ENCODE peak calls at places on chromosome 4, in six cellular contexts. One of them, this sample, is unnamed. For H3K4me1, the result is how much of the 10 kb centered on the place peaks cover.

GRCh38 chr4:7070729-7071511 is 3.1 kb upstream of the GRPEL1 start:
- DNase-seq in pancreas: peak
- DNase-seq in IMR-90: peak
- DNase-seq in body of pancreas: peak
- DNase-seq in lower lobe of right lung: peak
- DNase-seq in vagina: no peak
- DNase-seq in this sample: peak

GRCh38 chr4:155759372-155760252 is 791 bp downstream of the GUCY1B1 start:
- DNase-seq in pancreas: peak
- DNase-seq in IMR-90: peak
- DNase-seq in body of pancreas: peak
- DNase-seq in lower lobe of right lung: peak
- DNase-seq in vagina: no peak
- DNase-seq in this sample: no peak

GRCh38 chr4:5592272-5592671 is 116.1 kb downstream of the EVC2 start:
- DNase-seq in pancreas: no peak
- DNase-seq in IMR-90: no peak
- DNase-seq in body of pancreas: no peak
- DNase-seq in lower lobe of right lung: no peak
- DNase-seq in vagina: no peak
- DNase-seq in this sample: no peak

GRCh38 chr4:187059895-187060294 is 336.2 kb upstream of the FAT1 start:
- DNase-seq in pancreas: no peak
- DNase-seq in IMR-90: no peak
- DNase-seq in body of pancreas: no peak
- DNase-seq in lower lobe of right lung: no peak
- DNase-seq in vagina: no peak
- DNase-seq in this sample: no peak

GRCh38 chr4:80577991-80578390 is 242.5 kb downstream of the CFAP299 start:
- DNase-seq in pancreas: no peak
- DNase-seq in IMR-90: no peak
- DNase-seq in body of pancreas: no peak
- DNase-seq in lower lobe of right lung: no peak
- DNase-seq in vagina: no peak
- DNase-seq in this sample: no peak

GRCh38 chr4:8238061-8238511 is 31.5 kb upstream of the HTRA3 start:
- DNase-seq in pancreas: no peak
- DNase-seq in IMR-90: no peak
- DNase-seq in body of pancreas: no peak
- DNase-seq in lower lobe of right lung: peak
- DNase-seq in vagina: no peak
- DNase-seq in this sample: no peak

GRCh38 chr4:141009931-141010330 is 123.3 kb downstream of the RNF150 start:
- DNase-seq in pancreas: no peak
- DNase-seq in IMR-90: no peak
- DNase-seq in body of pancreas: no peak
- DNase-seq in lower lobe of right lung: no peak
- DNase-seq in vagina: no peak
- DNase-seq in this sample: no peak

GRCh38 chr4:119310826-119311225 is 11.1 kb downstream of the FABP2 start:
- DNase-seq in pancreas: no peak
- DNase-seq in IMR-90: peak
- DNase-seq in body of pancreas: no peak
- DNase-seq in lower lobe of right lung: no peak
- DNase-seq in vagina: no peak
- DNase-seq in this sample: no peak

GRCh38 chr4:8840816-8841455 is 30.7 kb downstream of the HMX1 start:
- DNase-seq in pancreas: peak
- DNase-seq in IMR-90: no peak
- DNase-seq in body of pancreas: peak
- DNase-seq in lower lobe of right lung: peak
- DNase-seq in vagina: no peak
- DNase-seq in this sample: no peak

GRCh38 chr4:84792366-84793301 is 173.9 kb downstream of the WDFY3 start:
- DNase-seq in pancreas: no peak
- DNase-seq in IMR-90: peak
- DNase-seq in body of pancreas: no peak
- DNase-seq in lower lobe of right lung: no peak
- DNase-seq in vagina: no peak
- DNase-seq in this sample: no peak

GRCh38 chr4:150280081-150280950 is 202.1 kb downstream of the DCLK2 start:
- DNase-seq in pancreas: no peak
- DNase-seq in IMR-90: peak
- DNase-seq in body of pancreas: no peak
- DNase-seq in lower lobe of right lung: no peak
- DNase-seq in vagina: no peak
- DNase-seq in this sample: no peak

GRCh38 chr4:122814426-122814825 is 12.2 kb upstream of the FGF2 start:
- DNase-seq in pancreas: no peak
- DNase-seq in IMR-90: no peak
- DNase-seq in body of pancreas: no peak
- DNase-seq in lower lobe of right lung: no peak
- DNase-seq in vagina: no peak
- DNase-seq in this sample: no peak

GRCh38 chr4:95693594-95693993 is 144.8 kb upstream of the UNC5C start:
- DNase-seq in pancreas: no peak
- DNase-seq in IMR-90: peak
- DNase-seq in body of pancreas: no peak
- DNase-seq in lower lobe of right lung: no peak
- DNase-seq in vagina: no peak
- DNase-seq in this sample: no peak

GRCh38 chr4:76897522-76898384 is at the start of gene SOWAHB:
- DNase-seq in pancreas: peak
- DNase-seq in IMR-90: no peak
- DNase-seq in body of pancreas: peak
- DNase-seq in lower lobe of right lung: peak
- DNase-seq in vagina: no peak
- DNase-seq in this sample: peak

GRCh38 chr4:155738548-155738947 is 20.3 kb upstream of the GUCY1B1 start:
- DNase-seq in pancreas: no peak
- DNase-seq in IMR-90: peak
- DNase-seq in body of pancreas: no peak
- DNase-seq in lower lobe of right lung: no peak
- DNase-seq in vagina: no peak
- DNase-seq in this sample: no peak

GRCh38 chr4:152235718-152236117 is 300.2 kb downstream of the FBXW7 start:
- DNase-seq in pancreas: no peak
- DNase-seq in IMR-90: no peak
- DNase-seq in body of pancreas: no peak
- DNase-seq in lower lobe of right lung: no peak
- DNase-seq in vagina: no peak
- DNase-seq in this sample: no peak

GRCh38 chr4:76989391-76990061 is 40.0 kb downstream of the SEPTIN11 start:
- DNase-seq in pancreas: no peak
- DNase-seq in IMR-90: no peak
- DNase-seq in body of pancreas: no peak
- DNase-seq in lower lobe of right lung: no peak
- DNase-seq in vagina: no peak
- DNase-seq in this sample: peak

GRCh38 chr4:27913738-27914137 is 1053.1 kb downstream of the STIM2 start:
- DNase-seq in pancreas: no peak
- DNase-seq in IMR-90: no peak
- DNase-seq in body of pancreas: no peak
- DNase-seq in lower lobe of right lung: no peak
- DNase-seq in vagina: no peak
- DNase-seq in this sample: no peak

GRCh38 chr4:151409470-151410313 is 716 bp downstream of the FHIP1A start:
- DNase-seq in pancreas: peak
- DNase-seq in IMR-90: no peak
- DNase-seq in body of pancreas: peak
- DNase-seq in lower lobe of right lung: peak
- DNase-seq in vagina: no peak
- DNase-seq in this sample: no peak

GRCh38 chr4:115844180-115844579 is 730.8 kb upstream of the NDST4 start:
- DNase-seq in pancreas: no peak
- DNase-seq in IMR-90: no peak
- DNase-seq in body of pancreas: no peak
- DNase-seq in lower lobe of right lung: no peak
- DNase-seq in vagina: no peak
- DNase-seq in this sample: no peak

GRCh38 chr4:166400270-166400894 is 527.3 kb downstream of the TLL1 start:
- DNase-seq in pancreas: no peak
- DNase-seq in IMR-90: no peak
- DNase-seq in body of pancreas: no peak
- DNase-seq in lower lobe of right lung: no peak
- DNase-seq in vagina: no peak
- DNase-seq in this sample: no peak

GRCh38 chr4:114349543-114350175 is 248.9 kb upstream of the UGT8 start:
- DNase-seq in pancreas: no peak
- DNase-seq in IMR-90: peak
- DNase-seq in body of pancreas: no peak
- DNase-seq in lower lobe of right lung: no peak
- DNase-seq in vagina: no peak
- DNase-seq in this sample: no peak

GRCh38 chr4:107647591-107647990 is 72.4 kb downstream of the PAPSS1 start:
- DNase-seq in pancreas: no peak
- DNase-seq in IMR-90: peak
- DNase-seq in body of pancreas: no peak
- DNase-seq in lower lobe of right lung: no peak
- DNase-seq in vagina: no peak
- DNase-seq in this sample: no peak

GRCh38 chr4:6008766-6009385 is 9.4 kb downstream of the C4orf50 start:
- DNase-seq in pancreas: peak
- DNase-seq in IMR-90: no peak
- DNase-seq in body of pancreas: no peak
- DNase-seq in lower lobe of right lung: no peak
- DNase-seq in vagina: no peak
- DNase-seq in this sample: peak

DNA sequence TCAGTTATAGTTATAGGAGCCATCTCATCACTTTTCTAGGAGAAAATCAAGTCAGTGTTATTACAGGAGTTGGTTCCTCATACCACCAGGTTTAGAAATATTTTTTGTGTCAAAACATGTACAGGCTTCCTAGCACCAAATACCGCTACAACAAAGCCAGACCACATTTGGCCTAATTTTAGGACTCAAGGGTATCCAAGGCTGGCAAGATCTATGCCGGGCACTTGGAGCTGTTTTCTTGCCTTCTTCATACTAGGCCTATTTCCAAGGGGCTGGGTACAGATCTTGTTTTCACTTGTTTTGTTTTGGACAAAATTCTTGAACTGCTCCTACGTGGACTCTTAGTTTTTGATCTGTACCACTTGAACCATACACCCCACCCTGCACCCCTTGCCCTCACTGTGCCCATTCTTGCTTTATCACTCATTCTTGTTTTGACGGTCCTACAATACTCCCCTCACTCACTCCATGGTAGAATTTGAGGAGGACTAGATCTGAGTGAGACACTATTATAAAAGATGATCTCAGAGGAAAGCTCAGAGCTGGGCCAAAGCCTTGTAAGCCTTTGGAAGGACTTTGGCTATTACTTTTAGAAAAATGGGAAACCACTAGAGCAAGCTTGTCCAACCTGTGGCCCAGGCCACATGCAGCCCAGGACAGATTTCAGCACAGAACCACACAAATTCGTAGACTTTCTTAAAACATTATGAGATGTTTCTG is 17.7 kb upstream of the TMEM144 start:
- DNase-seq in pancreas: no peak
- DNase-seq in IMR-90: no peak
- DNase-seq in body of pancreas: no peak
- DNase-seq in lower lobe of right lung: no peak
- DNase-seq in vagina: no peak
- DNase-seq in this sample: no peak
- H3K27ac ChIP-seq in pancreas: no peak
- H3K27ac ChIP-seq in IMR-90: no peak
- H3K27ac ChIP-seq in body of pancreas: no peak
- H3K27ac ChIP-seq in lower lobe of right lung: no peak
- H3K27ac ChIP-seq in vagina: no peak
- H3K27ac ChIP-seq in this sample: no peak

GRCh38 chr4:25403699-25404098 is 26.6 kb downstream of the ANAPC4 start:
- DNase-seq in pancreas: no peak
- DNase-seq in IMR-90: no peak
- DNase-seq in body of pancreas: no peak
- DNase-seq in lower lobe of right lung: no peak
- DNase-seq in vagina: no peak
- DNase-seq in this sample: no peak
- H3K4me1 ChIP-seq in pancreas: under half
- H3K4me1 ChIP-seq in IMR-90: under half
- H3K4me1 ChIP-seq in body of pancreas: under half
- H3K4me1 ChIP-seq in lower lobe of right lung: under half
- H3K4me1 ChIP-seq in vagina: under half
- H3K4me1 ChIP-seq in this sample: under half

GRCh38 chr4:11429646-11430045 is 952 bp upstream of the HS3ST1 start:
- DNase-seq in pancreas: no peak
- DNase-seq in IMR-90: no peak
- DNase-seq in body of pancreas: no peak
- DNase-seq in lower lobe of right lung: no peak
- DNase-seq in vagina: no peak
- DNase-seq in this sample: no peak

GRCh38 chr4:11426716-11427115 is 2.0 kb downstream of the HS3ST1 start:
- DNase-seq in pancreas: no peak
- DNase-seq in IMR-90: no peak
- DNase-seq in body of pancreas: no peak
- DNase-seq in lower lobe of right lung: no peak
- DNase-seq in vagina: no peak
- DNase-seq in this sample: no peak

GRCh38 chr4:11428161-11428700 is 463 bp downstream of the HS3ST1 start:
- DNase-seq in pancreas: no peak
- DNase-seq in IMR-90: no peak
- DNase-seq in body of pancreas: no peak
- DNase-seq in lower lobe of right lung: no peak
- DNase-seq in vagina: no peak
- DNase-seq in this sample: no peak

GRCh38 chr4:11427201-11427996 is 1.3 kb downstream of the HS3ST1 start:
- DNase-seq in pancreas: peak
- DNase-seq in IMR-90: no peak
- DNase-seq in body of pancreas: no peak
- DNase-seq in lower lobe of right lung: no peak
- DNase-seq in vagina: no peak
- DNase-seq in this sample: no peak

GRCh38 chr4:11428701-11429571 is at the start of gene HS3ST1:
- DNase-seq in pancreas: peak
- DNase-seq in IMR-90: peak
- DNase-seq in body of pancreas: peak
- DNase-seq in lower lobe of right lung: peak
- DNase-seq in vagina: no peak
- DNase-seq in this sample: peak
- H3K27ac ChIP-seq in pancreas: peak
- H3K27ac ChIP-seq in IMR-90: no peak
- H3K27ac ChIP-seq in body of pancreas: no peak
- H3K27ac ChIP-seq in lower lobe of right lung: peak
- H3K27ac ChIP-seq in vagina: no peak
- H3K27ac ChIP-seq in this sample: no peak

GRCh38 chr4:86960557-86960959 is 25.7 kb downstream of the AFF1 start:
- DNase-seq in pancreas: no peak
- DNase-seq in IMR-90: peak
- DNase-seq in body of pancreas: peak
- DNase-seq in lower lobe of right lung: no peak
- DNase-seq in vagina: no peak
- DNase-seq in this sample: no peak

GRCh38 chr4:86957214-86957613 is 22.4 kb downstream of the AFF1 start:
- DNase-seq in pancreas: no peak
- DNase-seq in IMR-90: peak
- DNase-seq in body of pancreas: no peak
- DNase-seq in lower lobe of right lung: no peak
- DNase-seq in vagina: no peak
- DNase-seq in this sample: no peak

GRCh38 chr4:86961103-86961502 is 26.3 kb downstream of the AFF1 start:
- DNase-seq in pancreas: no peak
- DNase-seq in IMR-90: no peak
- DNase-seq in body of pancreas: no peak
- DNase-seq in lower lobe of right lung: no peak
- DNase-seq in vagina: no peak
- DNase-seq in this sample: no peak

GRCh38 chr4:86961605-86962295 is 26.9 kb downstream of the AFF1 start:
- DNase-seq in pancreas: no peak
- DNase-seq in IMR-90: peak
- DNase-seq in body of pancreas: no peak
- DNase-seq in lower lobe of right lung: no peak
- DNase-seq in vagina: no peak
- DNase-seq in this sample: no peak

GRCh38 chr4:86959588-86960500 is 25.0 kb downstream of the AFF1 start:
- DNase-seq in pancreas: no peak
- DNase-seq in IMR-90: no peak
- DNase-seq in body of pancreas: no peak
- DNase-seq in lower lobe of right lung: no peak
- DNase-seq in vagina: no peak
- DNase-seq in this sample: no peak
- H3K4me1 ChIP-seq in pancreas: under half
- H3K4me1 ChIP-seq in IMR-90: under half
- H3K4me1 ChIP-seq in body of pancreas: half or more
- H3K4me1 ChIP-seq in lower lobe of right lung: half or more
- H3K4me1 ChIP-seq in vagina: under half
- H3K4me1 ChIP-seq in this sample: under half

This sample was measured in CD8-positive, alpha-beta memory T cell.